ENCODE peak calls at places on chromosomes 6 and 20, in ten cellular contexts. One of them, this sample, is unnamed.

GRCh38 chr6:125718109-125718508 is 31.3 kb upstream of the HEY2 start:
- DNase-seq in spleen: no peak
- DNase-seq in stomach: no peak
- DNase-seq in neural progenitor cell: no peak
- DNase-seq in iPS DF 6.9: no peak
- DNase-seq in fibroblast of villous mesenchyme: no peak
- DNase-seq in fibroblast of the aortic adventitia: no peak
- DNase-seq in fibroblast of lung: no peak
- DNase-seq in H7: no peak
- DNase-seq in naive thymus-derived CD4-positive, alpha-beta T cell: no peak
- DNase-seq in this sample: no peak

GRCh38 chr6:111854683-111855082 is 18.6 kb downstream of the FYN start:
- DNase-seq in spleen: no peak
- DNase-seq in stomach: no peak
- DNase-seq in neural progenitor cell: no peak
- DNase-seq in iPS DF 6.9: no peak
- DNase-seq in fibroblast of villous mesenchyme: peak
- DNase-seq in fibroblast of the aortic adventitia: peak
- DNase-seq in fibroblast of lung: peak
- DNase-seq in H7: no peak
- DNase-seq in naive thymus-derived CD4-positive, alpha-beta T cell: no peak
- DNase-seq in this sample: no peak

GRCh38 chr6:20564777-20565176 is 30.5 kb downstream of the CDKAL1 start:
- DNase-seq in spleen: no peak
- DNase-seq in stomach: no peak
- DNase-seq in neural progenitor cell: no peak
- DNase-seq in iPS DF 6.9: no peak
- DNase-seq in fibroblast of villous mesenchyme: no peak
- DNase-seq in fibroblast of the aortic adventitia: no peak
- DNase-seq in fibroblast of lung: no peak
- DNase-seq in H7: no peak
- DNase-seq in naive thymus-derived CD4-positive, alpha-beta T cell: no peak
- DNase-seq in this sample: no peak

GRCh38 chr6:112033824-112034223 is 20.1 kb upstream of the CCN6 start:
- DNase-seq in spleen: no peak
- DNase-seq in stomach: no peak
- DNase-seq in neural progenitor cell: no peak
- DNase-seq in iPS DF 6.9: no peak
- DNase-seq in fibroblast of villous mesenchyme: no peak
- DNase-seq in fibroblast of the aortic adventitia: no peak
- DNase-seq in fibroblast of lung: no peak
- DNase-seq in H7: no peak
- DNase-seq in naive thymus-derived CD4-positive, alpha-beta T cell: no peak
- DNase-seq in this sample: no peak

GRCh38 chr6:26086214-26086613 is 1.0 kb upstream of the HFE start:
- DNase-seq in spleen: no peak
- DNase-seq in stomach: no peak
- DNase-seq in neural progenitor cell: no peak
- DNase-seq in iPS DF 6.9: no peak
- DNase-seq in fibroblast of villous mesenchyme: no peak
- DNase-seq in fibroblast of the aortic adventitia: no peak
- DNase-seq in fibroblast of lung: no peak
- DNase-seq in H7: no peak
- DNase-seq in naive thymus-derived CD4-positive, alpha-beta T cell: peak
- DNase-seq in this sample: peak

GRCh38 chr6:113632220-113632864 is 224.8 kb upstream of the MARCKS start:
- DNase-seq in spleen: no peak
- DNase-seq in stomach: peak
- DNase-seq in neural progenitor cell: no peak
- DNase-seq in iPS DF 6.9: no peak
- DNase-seq in fibroblast of villous mesenchyme: peak
- DNase-seq in fibroblast of the aortic adventitia: peak
- DNase-seq in fibroblast of lung: peak
- DNase-seq in H7: no peak
- DNase-seq in naive thymus-derived CD4-positive, alpha-beta T cell: no peak
- DNase-seq in this sample: no peak

GRCh38 chr20:58883243-58883691 is 30.8 kb downstream of the GNAS start:
- DNase-seq in spleen: no peak
- DNase-seq in stomach: no peak
- DNase-seq in neural progenitor cell: peak
- DNase-seq in iPS DF 6.9: no peak
- DNase-seq in fibroblast of villous mesenchyme: no peak
- DNase-seq in fibroblast of the aortic adventitia: no peak
- DNase-seq in fibroblast of lung: no peak
- DNase-seq in H7: peak
- DNase-seq in naive thymus-derived CD4-positive, alpha-beta T cell: no peak
- DNase-seq in this sample: no peak

GRCh38 chr20:47201074-47201730 is 155.3 kb downstream of the ZMYND8 start:
- DNase-seq in spleen: peak
- DNase-seq in stomach: no peak
- DNase-seq in neural progenitor cell: no peak
- DNase-seq in iPS DF 6.9: no peak
- DNase-seq in fibroblast of villous mesenchyme: no peak
- DNase-seq in fibroblast of the aortic adventitia: no peak
- DNase-seq in fibroblast of lung: no peak
- DNase-seq in H7: no peak
- DNase-seq in naive thymus-derived CD4-positive, alpha-beta T cell: no peak
- DNase-seq in this sample: no peak

GRCh38 chr20:38630727-38631126 is 29.1 kb downstream of the ARHGAP40 start:
- DNase-seq in spleen: no peak
- DNase-seq in stomach: no peak
- DNase-seq in neural progenitor cell: no peak
- DNase-seq in iPS DF 6.9: no peak
- DNase-seq in fibroblast of villous mesenchyme: no peak
- DNase-seq in fibroblast of the aortic adventitia: peak
- DNase-seq in fibroblast of lung: peak
- DNase-seq in H7: no peak
- DNase-seq in naive thymus-derived CD4-positive, alpha-beta T cell: no peak
- DNase-seq in this sample: no peak

GRCh38 chr20:38629979-38630378 is 28.4 kb downstream of the ARHGAP40 start:
- DNase-seq in spleen: no peak
- DNase-seq in stomach: no peak
- DNase-seq in neural progenitor cell: no peak
- DNase-seq in iPS DF 6.9: no peak
- DNase-seq in fibroblast of villous mesenchyme: no peak
- DNase-seq in fibroblast of the aortic adventitia: no peak
- DNase-seq in fibroblast of lung: no peak
- DNase-seq in H7: no peak
- DNase-seq in naive thymus-derived CD4-positive, alpha-beta T cell: no peak
- DNase-seq in this sample: no peak

GRCh38 chr20:38631155-38632022 is 29.8 kb downstream of the ARHGAP40 start:
- DNase-seq in spleen: no peak
- DNase-seq in stomach: no peak
- DNase-seq in neural progenitor cell: no peak
- DNase-seq in iPS DF 6.9: no peak
- DNase-seq in fibroblast of villous mesenchyme: no peak
- DNase-seq in fibroblast of the aortic adventitia: no peak
- DNase-seq in fibroblast of lung: no peak
- DNase-seq in H7: no peak
- DNase-seq in naive thymus-derived CD4-positive, alpha-beta T cell: no peak
- DNase-seq in this sample: no peak

GRCh38 chr20:38626921-38627659 is 25.5 kb downstream of the ARHGAP40 start:
- DNase-seq in spleen: no peak
- DNase-seq in stomach: no peak
- DNase-seq in neural progenitor cell: no peak
- DNase-seq in iPS DF 6.9: no peak
- DNase-seq in fibroblast of villous mesenchyme: no peak
- DNase-seq in fibroblast of the aortic adventitia: no peak
- DNase-seq in fibroblast of lung: no peak
- DNase-seq in H7: no peak
- DNase-seq in naive thymus-derived CD4-positive, alpha-beta T cell: no peak
- DNase-seq in this sample: no peak

GRCh38 chr20:38628580-38629470 is 27.2 kb downstream of the ARHGAP40 start:
- DNase-seq in spleen: no peak
- DNase-seq in stomach: no peak
- DNase-seq in neural progenitor cell: no peak
- DNase-seq in iPS DF 6.9: no peak
- DNase-seq in fibroblast of villous mesenchyme: no peak
- DNase-seq in fibroblast of the aortic adventitia: no peak
- DNase-seq in fibroblast of lung: no peak
- DNase-seq in H7: peak
- DNase-seq in naive thymus-derived CD4-positive, alpha-beta T cell: no peak
- DNase-seq in this sample: no peak
- H3K4me3 ChIP-seq in spleen: no peak
- H3K4me3 ChIP-seq in stomach: no peak
- H3K4me3 ChIP-seq in neural progenitor cell: no peak
- H3K4me3 ChIP-seq in iPS DF 6.9: no peak
- H3K4me3 ChIP-seq in fibroblast of villous mesenchyme: no peak
- H3K4me3 ChIP-seq in fibroblast of the aortic adventitia: no peak
- H3K4me3 ChIP-seq in fibroblast of lung: no peak
- H3K4me3 ChIP-seq in H7: no peak
- H3K4me3 ChIP-seq in naive thymus-derived CD4-positive, alpha-beta T cell: no peak
- H3K4me3 ChIP-seq in this sample: no peak

GRCh38 chr20:63738687-63739128 is 868 bp upstream of the SLC2A4RG start:
- DNase-seq in spleen: peak
- DNase-seq in stomach: peak
- DNase-seq in neural progenitor cell: peak
- DNase-seq in iPS DF 6.9: no peak
- DNase-seq in fibroblast of villous mesenchyme: peak
- DNase-seq in fibroblast of the aortic adventitia: no peak
- DNase-seq in fibroblast of lung: peak
- DNase-seq in H7: no peak
- DNase-seq in naive thymus-derived CD4-positive, alpha-beta T cell: peak
- DNase-seq in this sample: peak
- H3K4me3 ChIP-seq in spleen: no peak
- H3K4me3 ChIP-seq in stomach: peak
- H3K4me3 ChIP-seq in neural progenitor cell: peak
- H3K4me3 ChIP-seq in iPS DF 6.9: no peak
- H3K4me3 ChIP-seq in fibroblast of villous mesenchyme: peak
- H3K4me3 ChIP-seq in fibroblast of the aortic adventitia: no peak
- H3K4me3 ChIP-seq in fibroblast of lung: no peak
- H3K4me3 ChIP-seq in H7: peak
- H3K4me3 ChIP-seq in naive thymus-derived CD4-positive, alpha-beta T cell: peak
- H3K4me3 ChIP-seq in this sample: peak

GRCh38 chr6:2791124-2792050 is 26.2 kb downstream of the WRNIP1 start:
- DNase-seq in spleen: no peak
- DNase-seq in stomach: peak
- DNase-seq in neural progenitor cell: peak
- DNase-seq in iPS DF 6.9: peak
- DNase-seq in fibroblast of villous mesenchyme: peak
- DNase-seq in fibroblast of the aortic adventitia: peak
- DNase-seq in fibroblast of lung: peak
- DNase-seq in H7: peak
- DNase-seq in naive thymus-derived CD4-positive, alpha-beta T cell: peak
- DNase-seq in this sample: peak

GRCh38 chr6:2794171-2794730 is 29.1 kb downstream of the WRNIP1 start:
- DNase-seq in spleen: no peak
- DNase-seq in stomach: no peak
- DNase-seq in neural progenitor cell: no peak
- DNase-seq in iPS DF 6.9: no peak
- DNase-seq in fibroblast of villous mesenchyme: peak
- DNase-seq in fibroblast of the aortic adventitia: no peak
- DNase-seq in fibroblast of lung: no peak
- DNase-seq in H7: no peak
- DNase-seq in naive thymus-derived CD4-positive, alpha-beta T cell: no peak
- DNase-seq in this sample: no peak

GRCh38 chr6:2792330-2792729 is 27.1 kb downstream of the WRNIP1 start:
- DNase-seq in spleen: no peak
- DNase-seq in stomach: no peak
- DNase-seq in neural progenitor cell: no peak
- DNase-seq in iPS DF 6.9: no peak
- DNase-seq in fibroblast of villous mesenchyme: no peak
- DNase-seq in fibroblast of the aortic adventitia: no peak
- DNase-seq in fibroblast of lung: no peak
- DNase-seq in H7: no peak
- DNase-seq in naive thymus-derived CD4-positive, alpha-beta T cell: no peak
- DNase-seq in this sample: no peak

GRCh38 chr6:2795162-2795561 is 30.0 kb downstream of the WRNIP1 start:
- DNase-seq in spleen: no peak
- DNase-seq in stomach: no peak
- DNase-seq in neural progenitor cell: no peak
- DNase-seq in iPS DF 6.9: no peak
- DNase-seq in fibroblast of villous mesenchyme: no peak
- DNase-seq in fibroblast of the aortic adventitia: no peak
- DNase-seq in fibroblast of lung: no peak
- DNase-seq in H7: no peak
- DNase-seq in naive thymus-derived CD4-positive, alpha-beta T cell: no peak
- DNase-seq in this sample: no peak

GRCh38 chr6:2793491-2794151 is 28.4 kb downstream of the WRNIP1 start:
- DNase-seq in spleen: no peak
- DNase-seq in stomach: peak
- DNase-seq in neural progenitor cell: no peak
- DNase-seq in iPS DF 6.9: no peak
- DNase-seq in fibroblast of villous mesenchyme: no peak
- DNase-seq in fibroblast of the aortic adventitia: no peak
- DNase-seq in fibroblast of lung: no peak
- DNase-seq in H7: no peak
- DNase-seq in naive thymus-derived CD4-positive, alpha-beta T cell: peak
- DNase-seq in this sample: no peak
- H3K4me3 ChIP-seq in spleen: no peak
- H3K4me3 ChIP-seq in stomach: no peak
- H3K4me3 ChIP-seq in neural progenitor cell: no peak
- H3K4me3 ChIP-seq in iPS DF 6.9: no peak
- H3K4me3 ChIP-seq in fibroblast of villous mesenchyme: no peak
- H3K4me3 ChIP-seq in fibroblast of the aortic adventitia: no peak
- H3K4me3 ChIP-seq in fibroblast of lung: no peak
- H3K4me3 ChIP-seq in H7: no peak
- H3K4me3 ChIP-seq in naive thymus-derived CD4-positive, alpha-beta T cell: no peak
- H3K4me3 ChIP-seq in this sample: peak

DNA sequence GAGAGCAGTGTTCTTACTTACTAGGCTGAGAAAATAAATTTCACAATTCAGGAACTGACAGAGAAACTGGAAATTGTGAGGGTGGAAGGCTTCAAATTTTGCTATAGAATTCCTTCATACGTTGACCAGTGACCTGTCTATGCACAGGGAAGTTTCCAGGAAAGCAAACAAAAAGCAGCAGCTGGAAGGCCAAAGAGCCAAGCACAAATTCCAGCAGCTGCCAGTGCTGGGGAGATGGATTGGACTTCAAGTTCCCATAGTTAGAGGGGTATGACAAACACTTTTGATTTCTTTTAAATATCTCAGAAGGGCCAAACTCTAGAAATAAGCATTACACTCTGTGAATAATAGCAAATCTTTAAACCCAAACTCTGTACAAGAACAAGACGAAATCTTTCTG is 299.1 kb upstream of the KCNQ5 start:
- DNase-seq in spleen: no peak
- DNase-seq in stomach: no peak
- DNase-seq in neural progenitor cell: no peak
- DNase-seq in iPS DF 6.9: no peak
- DNase-seq in fibroblast of villous mesenchyme: no peak
- DNase-seq in fibroblast of the aortic adventitia: peak
- DNase-seq in fibroblast of lung: peak
- DNase-seq in H7: no peak
- DNase-seq in naive thymus-derived CD4-positive, alpha-beta T cell: no peak
- DNase-seq in this sample: no peak
- H3K4me3 ChIP-seq in spleen: no peak
- H3K4me3 ChIP-seq in stomach: no peak
- H3K4me3 ChIP-seq in neural progenitor cell: no peak
- H3K4me3 ChIP-seq in iPS DF 6.9: no peak
- H3K4me3 ChIP-seq in fibroblast of villous mesenchyme: no peak
- H3K4me3 ChIP-seq in fibroblast of the aortic adventitia: no peak
- H3K4me3 ChIP-seq in fibroblast of lung: no peak
- H3K4me3 ChIP-seq in H7: no peak
- H3K4me3 ChIP-seq in naive thymus-derived CD4-positive, alpha-beta T cell: no peak
- H3K4me3 ChIP-seq in this sample: no peak

GRCh38 chr6:89037156-89037900 is 43.2 kb upstream of the PNRC1 start:
- DNase-seq in spleen: no peak
- DNase-seq in stomach: no peak
- DNase-seq in neural progenitor cell: no peak
- DNase-seq in iPS DF 6.9: no peak
- DNase-seq in fibroblast of villous mesenchyme: no peak
- DNase-seq in fibroblast of the aortic adventitia: peak
- DNase-seq in fibroblast of lung: no peak
- DNase-seq in H7: no peak
- DNase-seq in naive thymus-derived CD4-positive, alpha-beta T cell: no peak
- DNase-seq in this sample: no peak
- H3K4me3 ChIP-seq in spleen: no peak
- H3K4me3 ChIP-seq in stomach: no peak
- H3K4me3 ChIP-seq in neural progenitor cell: no peak
- H3K4me3 ChIP-seq in iPS DF 6.9: no peak
- H3K4me3 ChIP-seq in fibroblast of villous mesenchyme: no peak
- H3K4me3 ChIP-seq in fibroblast of the aortic adventitia: no peak
- H3K4me3 ChIP-seq in fibroblast of lung: no peak
- H3K4me3 ChIP-seq in H7: no peak
- H3K4me3 ChIP-seq in naive thymus-derived CD4-positive, alpha-beta T cell: no peak
- H3K4me3 ChIP-seq in this sample: no peak